ENCODE peak calls at places on chromosomes 1 and 21, in seven cellular contexts. B is naive thymus-derived CD8-positive, alpha-beta T cell; O is EL; X is frontal cortex; Z is H4; W is uterus; R is stimulated activated CD4-positive, alpha-beta T cell treated with anti-CD3 and anti-CD28 coated beads, TNF-alpha, amount 100 ng/mL, for 24 hours. K is an unnamed sample.

GRCh38 chr1:89827330-89827729 is 6.5 kb downstream of the LRRC8D start:
- DNase-seq in B (no peak), O (no peak), X (no peak), Z (no peak), W (no peak), R (no peak), K (no peak)

GRCh38 chr21:35932232-35932911 is 128.0 kb downstream of the SETD4 start:
- DNase-seq in B (no peak), O (peak), X (peak), Z (peak), W (peak), R (no peak), K (peak)

GRCh38 chr1:18170444-18170843 is 62.8 kb downstream of the IGSF21 start:
- DNase-seq in B (no peak), O (no peak), X (no peak), Z (no peak), W (no peak), R (no peak), K (no peak)

GRCh38 chr1:11952455-11953109 is 18.1 kb downstream of the PLOD1 start:
- DNase-seq in B (no peak), O (peak), X (no peak), Z (no peak), W (no peak), R (no peak), K (no peak)

GRCh38 chr1:90851711-90852050 is 134.6 kb upstream of the BARHL2 start:
- DNase-seq in B (no peak), O (no peak), X (no peak), Z (no peak), W (no peak), R (no peak), K (peak)

GRCh38 chr1:41368801-41369200 is 7.6 kb downstream of the FOXO6 start:
- DNase-seq in B (no peak), O (no peak), X (peak), Z (no peak), W (no peak), R (no peak), K (no peak)

GRCh38 chr1:230972855-230973271 is 5.8 kb downstream of the TTC13 start:
- DNase-seq in B (peak), O (peak), X (no peak), Z (no peak), W (no peak), R (no peak), K (no peak)

GRCh38 chr1:15323351-15323988 is 76.4 kb downstream of the FHAD1 start:
- DNase-seq in B (peak), O (peak), X (peak), Z (peak), W (peak), R (peak), K (peak)

GRCh38 chr1:232192781-232193450 is 437.0 kb downstream of the SIPA1L2 start:
- DNase-seq in B (no peak), O (peak), X (no peak), Z (no peak), W (no peak), R (no peak), K (no peak)

GRCh38 chr1:150999051-150999674 is 7.5 kb downstream of the MINDY1 start:
- DNase-seq in B (no peak), O (peak), X (no peak), Z (peak), W (no peak), R (no peak), K (peak)

GRCh38 chr1:100448371-100448770 is 89.6 kb upstream of the GPR88 start:
- DNase-seq in B (no peak), O (no peak), X (no peak), Z (no peak), W (no peak), R (no peak), K (no peak)

GRCh38 chr1:10962483-10962882 is 50.0 kb upstream of the TARDBP start:
- DNase-seq in B (no peak), O (no peak), X (no peak), Z (peak), W (no peak), R (no peak), K (no peak)

GRCh38 chr1:26360807-26361604 is 7.1 kb upstream of the CRYBG2 start:
- DNase-seq in B (no peak), O (no peak), X (no peak), Z (no peak), W (no peak), R (no peak), K (no peak)

GRCh38 chr1:100164226-100164625 is 13.8 kb downstream of the LRRC39 start:
- DNase-seq in B (no peak), O (no peak), X (no peak), Z (no peak), W (no peak), R (no peak), K (no peak)

GRCh38 chr1:95139039-95139438 is 21.9 kb downstream of the TLCD4 start:
- DNase-seq in B (no peak), O (no peak), X (no peak), Z (no peak), W (no peak), R (no peak), K (no peak)

GRCh38 chr1:156081174-156082110 is 823 bp downstream of the MEX3A start:
- DNase-seq in B (no peak), O (no peak), X (peak), Z (no peak), W (no peak), R (no peak), K (no peak)

GRCh38 chr21:46116189-46116845 is 18.4 kb downstream of the COL6A2 start:
- DNase-seq in B (no peak), O (no peak), X (no peak), Z (no peak), W (peak), R (no peak), K (peak)

K was measured in SJSA1.